ENCODE peak calls at places on chromosome 9, in eight cellular contexts. One of them, this sample, is unnamed.

GRCh38 chr9:37904647-37905505 is 949 bp upstream of the SLC25A51 start:
- DNase-seq in right lobe of liver: no peak
- DNase-seq in head of caudate nucleus: no peak
- DNase-seq in activated CD8-positive, alpha-beta memory T cell treated with anti-CD3 and anti-CD28 coated beads for 1 hour: no peak
- DNase-seq in brain microvascular endothelial cell: no peak
- DNase-seq in NCI-H1105 treated with DMSO at 0.1 percent for 48 hours: peak; percentile 19
- DNase-seq in nucleus accumbens: no peak
- DNase-seq in NCI-H748 treated with DMSO at 0.1 percent for 48 hours: no peak
- DNase-seq in this sample: no peak

GRCh38 chr9:134065720-134066419 is 2.0 kb downstream of the BRD3 start:
- DNase-seq in head of caudate nucleus: peak; percentile 14
- DNase-seq in nucleus accumbens: no peak
- DNase-seq in activated CD8-positive, alpha-beta memory T cell treated with anti-CD3 and anti-CD28 coated beads for 1 hour: no peak
- DNase-seq in NCI-H1105 treated with DMSO at 0.1 percent for 48 hours: no peak
- DNase-seq in NCI-H748 treated with DMSO at 0.1 percent for 48 hours: no peak
- DNase-seq in brain microvascular endothelial cell: peak; percentile 44
- DNase-seq in right lobe of liver: peak; percentile 66
- DNase-seq in this sample: no peak

GRCh38 chr9:107504585-107505455 is 15.3 kb upstream of the KLF4 start:
- DNase-seq in activated CD8-positive, alpha-beta memory T cell treated with anti-CD3 and anti-CD28 coated beads for 1 hour: no peak
- DNase-seq in brain microvascular endothelial cell: peak; percentile 92
- DNase-seq in NCI-H748 treated with DMSO at 0.1 percent for 48 hours: peak; percentile 80
- DNase-seq in NCI-H1105 treated with DMSO at 0.1 percent for 48 hours: no peak
- DNase-seq in nucleus accumbens: no peak
- DNase-seq in right lobe of liver: no peak
- DNase-seq in head of caudate nucleus: no peak
- DNase-seq in this sample: no peak

GRCh38 chr9:122463828-122464632 is 13.7 kb downstream of the OR1J1 start:
- DNase-seq in head of caudate nucleus: no peak
- DNase-seq in brain microvascular endothelial cell: no peak
- DNase-seq in nucleus accumbens: no peak
- DNase-seq in activated CD8-positive, alpha-beta memory T cell treated with anti-CD3 and anti-CD28 coated beads for 1 hour: no peak
- DNase-seq in NCI-H1105 treated with DMSO at 0.1 percent for 48 hours: peak; percentile 83
- DNase-seq in right lobe of liver: no peak
- DNase-seq in NCI-H748 treated with DMSO at 0.1 percent for 48 hours: peak; percentile 65
- DNase-seq in this sample: no peak

GRCh38 chr9:33446507-33447403 is 638 bp downstream of the AQP3 start:
- DNase-seq in right lobe of liver: peak; percentile 91
- DNase-seq in nucleus accumbens: no peak
- DNase-seq in NCI-H1105 treated with DMSO at 0.1 percent for 48 hours: peak; percentile 27
- DNase-seq in activated CD8-positive, alpha-beta memory T cell treated with anti-CD3 and anti-CD28 coated beads for 1 hour: no peak
- DNase-seq in head of caudate nucleus: no peak
- DNase-seq in brain microvascular endothelial cell: peak; percentile 45
- DNase-seq in NCI-H748 treated with DMSO at 0.1 percent for 48 hours: no peak
- DNase-seq in this sample: no peak

GRCh38 chr9:133236291-133237071 is 27.4 kb upstream of the OBP2B start:
- DNase-seq in head of caudate nucleus: no peak
- DNase-seq in NCI-H748 treated with DMSO at 0.1 percent for 48 hours: no peak
- DNase-seq in right lobe of liver: no peak
- DNase-seq in NCI-H1105 treated with DMSO at 0.1 percent for 48 hours: no peak
- DNase-seq in brain microvascular endothelial cell: no peak
- DNase-seq in nucleus accumbens: no peak
- DNase-seq in activated CD8-positive, alpha-beta memory T cell treated with anti-CD3 and anti-CD28 coated beads for 1 hour: no peak
- DNase-seq in this sample: no peak

GRCh38 chr9:18358325-18358724 is 115.6 kb upstream of the ADAMTSL1 start:
- DNase-seq in activated CD8-positive, alpha-beta memory T cell treated with anti-CD3 and anti-CD28 coated beads for 1 hour: no peak
- DNase-seq in NCI-H1105 treated with DMSO at 0.1 percent for 48 hours: no peak
- DNase-seq in NCI-H748 treated with DMSO at 0.1 percent for 48 hours: no peak
- DNase-seq in nucleus accumbens: no peak
- DNase-seq in head of caudate nucleus: no peak
- DNase-seq in brain microvascular endothelial cell: no peak
- DNase-seq in right lobe of liver: no peak
- DNase-seq in this sample: no peak

GRCh38 chr9:75185585-75186170 is 97.4 kb downstream of the OSTF1 start:
- DNase-seq in NCI-H1105 treated with DMSO at 0.1 percent for 48 hours: peak; percentile 37
- DNase-seq in nucleus accumbens: no peak
- DNase-seq in brain microvascular endothelial cell: peak; percentile 40
- DNase-seq in head of caudate nucleus: peak; percentile 38
- DNase-seq in right lobe of liver: no peak
- DNase-seq in activated CD8-positive, alpha-beta memory T cell treated with anti-CD3 and anti-CD28 coated beads for 1 hour: no peak
- DNase-seq in NCI-H748 treated with DMSO at 0.1 percent for 48 hours: peak; percentile 17
- DNase-seq in this sample: no peak